ENCODE peak calls at places on chromosome 10, in seven cellular contexts. One of them, this sample, is unnamed.

GRCh38 chr10:33487014-33487776 is 152.7 kb upstream of the NRP1 start:
- DNase-seq in GM23248: peak; percentile 23
- DNase-seq in MM.1S: peak; percentile 53
- DNase-seq in HCT116: no peak
- DNase-seq in PC-3: peak; percentile 42
- DNase-seq in GM23338: no peak
- DNase-seq in PC-9: no peak
- DNase-seq in this sample: no peak

GRCh38 chr10:126119591-126119990 is 223.2 kb downstream of the FANK1 start:
- DNase-seq in GM23248: peak; percentile 56
- DNase-seq in MM.1S: no peak
- DNase-seq in HCT116: no peak
- DNase-seq in PC-3: peak; percentile 72
- DNase-seq in GM23338: no peak
- DNase-seq in PC-9: peak; percentile 37
- DNase-seq in this sample: no peak

GRCh38 chr10:58486821-58487220 is 25.9 kb upstream of the BICC1 start:
- DNase-seq in GM23248: peak; percentile 57
- DNase-seq in MM.1S: no peak
- DNase-seq in HCT116: no peak
- DNase-seq in PC-3: no peak
- DNase-seq in GM23338: no peak
- DNase-seq in PC-9: no peak
- DNase-seq in this sample: no peak

GRCh38 chr10:35379226-35380137 is 43.2 kb downstream of the CCNY start:
- DNase-seq in GM23248: peak; percentile 68
- DNase-seq in MM.1S: no peak
- DNase-seq in HCT116: no peak
- DNase-seq in PC-3: peak; percentile 40
- DNase-seq in GM23338: peak; percentile 67
- DNase-seq in PC-9: no peak
- DNase-seq in this sample: peak; percentile 34

GRCh38 chr10:78443900-78444571 is 410.4 kb downstream of the RPS24 start:
- DNase-seq in GM23248: no peak
- DNase-seq in MM.1S: no peak
- DNase-seq in HCT116: no peak
- DNase-seq in PC-3: no peak
- DNase-seq in GM23338: no peak
- DNase-seq in PC-9: no peak
- DNase-seq in this sample: no peak

GRCh38 chr10:17100586-17100985 is 29.0 kb downstream of the CUBN start:
- DNase-seq in GM23248: no peak
- DNase-seq in MM.1S: no peak
- DNase-seq in HCT116: no peak
- DNase-seq in PC-3: no peak
- DNase-seq in GM23338: no peak
- DNase-seq in PC-9: no peak
- DNase-seq in this sample: no peak

GRCh38 chr10:49668684-49669083 is 10.8 kb upstream of the C10orf53 start:
- DNase-seq in GM23248: no peak
- DNase-seq in MM.1S: no peak
- DNase-seq in HCT116: no peak
- DNase-seq in PC-3: no peak
- DNase-seq in GM23338: no peak
- DNase-seq in PC-9: peak; percentile 23
- DNase-seq in this sample: no peak

GRCh38 chr10:11176746-11177145 is 159.1 kb downstream of the CELF2 start:
- DNase-seq in GM23248: no peak
- DNase-seq in MM.1S: peak; percentile 62
- DNase-seq in HCT116: no peak
- DNase-seq in PC-3: no peak
- DNase-seq in GM23338: no peak
- DNase-seq in PC-9: no peak
- DNase-seq in this sample: no peak

GRCh38 chr10:3568392-3568791 is 216.6 kb downstream of the KLF6 start:
- DNase-seq in GM23248: no peak
- DNase-seq in MM.1S: no peak
- DNase-seq in HCT116: no peak
- DNase-seq in PC-3: no peak
- DNase-seq in GM23338: no peak
- DNase-seq in PC-9: no peak
- DNase-seq in this sample: no peak

GRCh38 chr10:62623223-62623622 is 181.3 kb upstream of the ADO start:
- DNase-seq in GM23248: no peak
- DNase-seq in MM.1S: no peak
- DNase-seq in HCT116: no peak
- DNase-seq in PC-3: no peak
- DNase-seq in GM23338: no peak
- DNase-seq in PC-9: no peak
- DNase-seq in this sample: no peak

GRCh38 chr10:96626795-96627194 is 40.0 kb upstream of the TM9SF3 start:
- DNase-seq in GM23248: no peak
- DNase-seq in MM.1S: no peak
- DNase-seq in HCT116: no peak
- DNase-seq in PC-3: no peak
- DNase-seq in GM23338: peak; percentile 70
- DNase-seq in PC-9: no peak
- DNase-seq in this sample: no peak

GRCh38 chr10:126783806-126784205 is 113.3 kb upstream of the C10orf90 start:
- DNase-seq in GM23248: no peak
- DNase-seq in MM.1S: no peak
- DNase-seq in HCT116: no peak
- DNase-seq in PC-3: peak; percentile 36
- DNase-seq in GM23338: no peak
- DNase-seq in PC-9: no peak
- DNase-seq in this sample: no peak

GRCh38 chr10:110118891-110119621 is 88.3 kb upstream of the MXI1 start:
- DNase-seq in GM23248: no peak
- DNase-seq in MM.1S: no peak
- DNase-seq in HCT116: no peak
- DNase-seq in PC-3: no peak
- DNase-seq in GM23338: no peak
- DNase-seq in PC-9: no peak
- DNase-seq in this sample: no peak

GRCh38 chr10:110171032-110171431 is 36.4 kb upstream of the MXI1 start:
- DNase-seq in GM23248: no peak
- DNase-seq in MM.1S: no peak
- DNase-seq in HCT116: no peak
- DNase-seq in PC-3: peak; percentile 67
- DNase-seq in GM23338: peak; percentile 52
- DNase-seq in PC-9: peak; percentile 40
- DNase-seq in this sample: no peak

GRCh38 chr10:131973160-131973951 is 8.4 kb downstream of the BNIP3 start:
- DNase-seq in GM23248: no peak
- DNase-seq in MM.1S: no peak
- DNase-seq in HCT116: no peak
- DNase-seq in PC-3: no peak
- DNase-seq in GM23338: no peak
- DNase-seq in PC-9: no peak
- DNase-seq in this sample: no peak

DNA sequence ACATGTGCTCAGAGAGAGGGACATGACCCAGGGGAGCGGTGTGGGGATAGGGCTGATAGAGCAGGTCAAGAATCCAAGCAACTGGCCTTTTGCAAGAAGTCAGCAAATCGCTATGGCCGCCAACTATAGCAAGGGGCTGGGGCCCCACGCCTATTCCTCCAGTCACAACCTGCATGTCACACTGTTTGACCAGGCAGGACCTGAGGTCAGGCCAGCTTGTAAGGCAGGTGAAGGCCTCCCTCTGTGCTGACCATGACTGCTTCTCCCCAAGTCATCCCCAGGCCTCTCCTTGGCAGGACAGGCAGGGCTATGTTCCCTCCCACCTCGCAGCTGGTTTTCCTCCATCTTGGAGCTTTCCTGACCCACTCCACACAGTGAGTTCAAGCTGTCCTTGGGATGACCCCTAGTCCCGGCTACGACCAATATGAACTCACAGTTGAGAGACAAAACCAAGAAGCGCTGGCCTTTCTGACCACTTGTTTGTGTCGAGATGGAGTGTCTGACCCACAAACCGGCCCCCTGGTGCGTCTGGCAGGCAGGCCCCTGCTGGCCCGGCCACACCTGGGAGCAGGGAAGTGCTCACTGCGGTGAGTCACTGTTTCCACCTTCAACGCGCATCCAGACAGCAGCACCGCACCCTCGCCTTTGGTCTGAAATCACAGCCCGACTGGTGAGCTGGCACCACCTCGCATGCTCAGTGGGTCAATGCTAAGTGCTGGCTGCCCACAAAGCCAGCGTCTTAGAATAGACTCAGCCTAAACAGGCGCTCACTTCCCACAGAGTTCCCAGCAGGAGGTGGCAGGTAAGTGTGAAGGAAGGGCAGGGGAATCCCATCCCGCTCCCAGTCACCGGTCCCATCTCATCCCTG is 81.4 kb downstream of the VWA2 start:
- DNase-seq in GM23248: no peak
- DNase-seq in MM.1S: no peak
- DNase-seq in HCT116: peak; percentile 100
- DNase-seq in PC-3: peak; percentile 92
- DNase-seq in GM23338: peak; percentile 11
- DNase-seq in PC-9: peak; percentile 97
- DNase-seq in this sample: peak; percentile 61
- TF ChIP-seq EZH2 in GM23248: no peak
- TF ChIP-seq EZH2 in MM.1S: no peak
- TF ChIP-seq EZH2 in HCT116: no peak
- TF ChIP-seq EZH2 in PC-3: no peak
- TF ChIP-seq EZH2 in GM23338: no peak
- TF ChIP-seq EZH2 in PC-9: no peak
- TF ChIP-seq EZH2 in this sample: no peak

GRCh38 chr10:91409869-91410637 is at the start of gene HECTD2:
- DNase-seq in GM23248: peak; percentile 94
- DNase-seq in MM.1S: peak; percentile 81
- DNase-seq in HCT116: peak; percentile 19
- DNase-seq in PC-3: peak; percentile 61
- DNase-seq in GM23338: peak; percentile 83
- DNase-seq in PC-9: peak; percentile 35
- DNase-seq in this sample: peak; percentile 94
- H3K9me2 ChIP-seq in GM23248: no peaks in the 10 kb centered on the region
- H3K9me2 ChIP-seq in MM.1S: no peaks in the 10 kb centered on the region
- H3K9me2 ChIP-seq in HCT116: no peaks in the 10 kb centered on the region
- H3K9me2 ChIP-seq in PC-3: no peaks in the 10 kb centered on the region
- H3K9me2 ChIP-seq in GM23338: no peaks in the 10 kb centered on the region
- H3K9me2 ChIP-seq in PC-9: no peaks in the 10 kb centered on the region
- H3K9me2 ChIP-seq in this sample: no peaks in the 10 kb centered on the region

DNA sequence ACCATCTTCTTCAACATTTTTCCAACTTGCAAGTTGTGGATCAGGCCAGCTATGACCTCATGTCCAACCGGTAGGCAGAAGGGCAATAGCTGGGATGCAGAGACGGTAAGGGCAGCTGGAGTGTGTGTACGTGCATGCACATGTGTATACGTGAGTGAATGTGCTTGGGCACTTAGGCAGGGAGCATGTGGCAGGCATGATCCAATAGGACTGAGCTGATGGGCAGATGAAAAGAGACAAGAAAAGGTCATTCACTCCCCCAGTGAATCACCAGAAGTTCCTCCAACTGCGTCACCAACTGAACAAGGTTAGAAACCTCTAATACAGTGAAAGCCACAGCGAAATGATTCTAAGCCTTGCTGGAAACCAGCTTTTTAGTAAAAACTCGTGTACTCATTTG is 176.1 kb downstream of the FGFR2 start:
- DNase-seq in GM23248: no peak
- DNase-seq in MM.1S: no peak
- DNase-seq in HCT116: no peak
- DNase-seq in PC-3: no peak
- DNase-seq in GM23338: no peak
- DNase-seq in PC-9: no peak
- DNase-seq in this sample: no peak
- TF ChIP-seq EZH2 in GM23248: no peak
- TF ChIP-seq EZH2 in MM.1S: no peak
- TF ChIP-seq EZH2 in HCT116: no peak
- TF ChIP-seq EZH2 in PC-3: no peak
- TF ChIP-seq EZH2 in GM23338: no peak
- TF ChIP-seq EZH2 in PC-9: no peak
- TF ChIP-seq EZH2 in this sample: no peak

DNA sequence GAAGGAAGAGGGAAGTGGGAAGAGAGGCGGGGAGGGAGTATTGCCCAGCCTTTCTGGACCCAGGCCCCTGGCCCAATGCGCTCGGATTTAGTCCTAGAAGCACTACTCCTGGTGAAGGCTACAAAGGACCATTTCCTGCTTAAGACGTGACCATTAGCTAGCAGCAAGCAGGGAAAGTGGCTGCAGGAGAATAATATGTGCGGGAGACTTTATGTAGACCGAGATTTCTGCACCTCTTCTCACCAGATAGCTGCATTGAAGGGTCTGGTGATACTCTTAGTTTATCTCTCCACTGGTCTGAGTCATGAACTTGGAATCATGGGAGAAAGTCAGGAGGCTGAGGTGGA is 3.1 kb downstream of the VAX1 start:
- DNase-seq in GM23248: no peak
- DNase-seq in MM.1S: no peak
- DNase-seq in HCT116: no peak
- DNase-seq in PC-3: no peak
- DNase-seq in GM23338: peak; percentile 43
- DNase-seq in PC-9: no peak
- DNase-seq in this sample: no peak
- H3K9me2 ChIP-seq in GM23248: no peaks in the 10 kb centered on the region
- H3K9me2 ChIP-seq in MM.1S: no peaks in the 10 kb centered on the region
- H3K9me2 ChIP-seq in HCT116: no peaks in the 10 kb centered on the region
- H3K9me2 ChIP-seq in PC-3: no peaks in the 10 kb centered on the region
- H3K9me2 ChIP-seq in GM23338: no peaks in the 10 kb centered on the region
- H3K9me2 ChIP-seq in PC-9: no peaks in the 10 kb centered on the region
- H3K9me2 ChIP-seq in this sample: no peaks in the 10 kb centered on the region

This sample was measured in hepatocyte.